ENCODE peak calls at places on chromosomes 3 and 15, in nine cellular contexts. S is Panc1, T is foreskin fibroblast, N is AG04449, R is lung, O is heart right ventricle, M is A549, E is tibial artery, F is fibroblast of lung. G is an unnamed sample.

GRCh38 chr15:38042707-38043445 is 108.4 kb downstream of the TMCO5A start:
- DNase-seq in S (no peak), T (no peak), N (no peak), R (no peak), O (no peak), M (no peak), E (no peak), F (no peak), G (no peak)

GRCh38 chr15:62474021-62474770 is 309.1 kb upstream of the C2CD4B start:
- DNase-seq in S (no peak), T (no peak), N (no peak), R (no peak), O (no peak), M (no peak), E (no peak), F (no peak), G (no peak)

GRCh38 chr15:67805008-67805681 is 20.2 kb upstream of the SKOR1 start:
- DNase-seq in S (no peak), T (no peak), N (no peak), R (no peak), O (no peak), M (no peak), E (no peak), F (no peak), G (no peak)

GRCh38 chr3:150286390-150287147 is 121.5 kb upstream of the TSC22D2 start:
- DNase-seq in S (no peak), T (peak; percentile 61), N (no peak), R (no peak), O (no peak), M (peak; percentile 75), E (no peak), F (peak; percentile 60), G (no peak)

GRCh38 chr3:126911162-126912026 is 71.5 kb upstream of the PLXNA1 start:
- DNase-seq in S (peak; percentile 32), T (peak; percentile 82), N (peak; percentile 36), R (peak; percentile 60), O (no peak), M (peak; percentile 79), E (peak; percentile 74), F (peak; percentile 98), G (peak; percentile 63)

GRCh38 chr3:170802164-170803151 is 67.5 kb downstream of the RPL22L1 start:
- DNase-seq in S (no peak), T (peak; percentile 98), N (peak; percentile 97), R (no peak), O (no peak), M (no peak), E (peak; percentile 69), F (peak; percentile 95), G (peak; percentile 99)

GRCh38 chr15:63043391-63044076 is 987 bp downstream of the TPM1 start:
- DNase-seq in S (no peak), T (peak; percentile 48), N (no peak), R (no peak), O (peak; percentile 42), M (no peak), E (no peak), F (no peak), G (no peak)

GRCh38 chr3:55668359-55668758 is 181.3 kb upstream of the WNT5A start:
- DNase-seq in S (no peak), T (no peak), N (no peak), R (no peak), O (no peak), M (no peak), E (no peak), F (peak; percentile 67), G (no peak)

GRCh38 chr15:70962084-70962483 is 69.5 kb downstream of the LRRC49 start:
- DNase-seq in S (no peak), T (no peak), N (no peak), R (no peak), O (no peak), M (no peak), E (no peak), F (no peak), G (no peak)

DNA sequence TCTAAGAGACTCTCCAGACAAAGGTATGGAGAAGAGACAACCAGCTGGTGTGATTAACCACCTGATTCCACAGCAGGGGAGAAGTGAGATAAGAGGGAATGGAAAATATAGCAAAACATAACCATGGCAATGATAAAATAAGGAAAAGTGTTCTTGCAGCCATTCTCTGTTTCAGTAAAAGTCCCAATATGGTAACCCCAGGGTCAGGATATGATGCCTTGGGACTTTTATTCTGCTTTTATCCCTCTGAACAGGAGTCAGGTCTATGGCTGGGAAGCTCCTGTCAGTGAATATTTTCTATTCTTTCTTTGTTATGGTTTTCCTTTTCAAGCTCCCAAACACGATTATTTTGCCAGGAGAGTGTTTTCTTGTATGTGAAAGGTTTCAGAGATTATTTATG is 94.2 kb downstream of the SLC9A9 start:
- DNase-seq in S (no peak), T (no peak), N (no peak), R (no peak), O (no peak), M (no peak), E (no peak), F (no peak), G (no peak)
- TF ChIP-seq CTCF in S (no peak), T (no peak), N (no peak), R (no peak), O (no peak), M (no peak), E (no peak), F (no peak), G (no peak)

DNA sequence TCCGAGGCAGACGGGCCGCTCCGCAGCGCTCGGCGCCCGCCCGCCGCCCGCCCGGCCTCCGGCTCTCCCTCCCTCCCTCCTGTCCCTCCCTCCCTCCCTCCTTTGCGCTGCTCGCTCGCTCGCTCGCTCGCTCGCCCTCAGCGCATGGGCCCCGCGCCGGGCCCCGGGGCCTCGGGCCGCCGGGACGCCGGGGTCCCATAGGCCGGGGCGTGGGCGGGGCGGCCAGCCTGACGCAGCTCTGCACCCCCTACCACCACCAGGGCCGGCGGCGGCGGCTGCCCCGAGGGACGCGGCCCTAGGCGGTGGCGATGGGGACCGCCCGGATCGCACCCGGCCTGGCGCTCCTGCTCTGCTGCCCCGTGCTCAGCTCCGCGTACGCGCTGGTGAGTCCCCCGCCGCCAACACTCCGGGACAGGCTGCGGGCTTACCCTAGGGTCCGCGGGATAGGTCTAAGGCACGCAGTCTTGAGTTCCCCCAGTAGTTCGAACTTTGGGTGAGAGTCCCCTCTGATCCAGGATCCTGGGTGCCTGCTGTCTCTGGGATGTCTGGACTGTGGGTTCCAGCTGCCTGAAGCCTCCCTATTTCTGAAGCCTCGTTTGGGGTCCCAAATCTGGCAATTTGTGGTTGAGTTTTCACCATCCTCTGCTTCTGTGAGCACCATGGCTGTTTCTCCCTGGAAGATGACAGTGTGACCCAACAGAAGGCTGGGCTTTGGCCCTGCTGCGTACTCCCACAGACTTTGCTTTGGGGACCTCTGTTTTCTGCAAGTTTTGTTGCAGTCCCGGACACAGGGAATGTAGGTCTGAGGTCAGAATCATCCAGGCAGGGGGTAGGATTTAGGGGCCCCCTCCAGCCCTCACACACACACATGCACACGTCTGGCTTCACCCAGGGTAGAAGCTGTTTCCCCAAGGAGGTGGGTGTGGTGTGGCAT is 6.0 kb downstream of the PTH1R start:
- DNase-seq in S (no peak), T (peak; percentile 68), N (no peak), R (no peak), O (no peak), M (no peak), E (no peak), F (peak; percentile 27), G (no peak)
- H3K4me3 ChIP-seq in S (no peak overlapping the region), T (peak overlapping the region; percentile 54), N (peak overlapping the region; percentile 44), R (peak overlapping the region; percentile 5), O (peak overlapping the region; percentile 64), M (peak overlapping the region; percentile 56), E (peak overlapping the region; percentile 73), F (peak overlapping the region; percentile 28), G (no peak overlapping the region)

DNA sequence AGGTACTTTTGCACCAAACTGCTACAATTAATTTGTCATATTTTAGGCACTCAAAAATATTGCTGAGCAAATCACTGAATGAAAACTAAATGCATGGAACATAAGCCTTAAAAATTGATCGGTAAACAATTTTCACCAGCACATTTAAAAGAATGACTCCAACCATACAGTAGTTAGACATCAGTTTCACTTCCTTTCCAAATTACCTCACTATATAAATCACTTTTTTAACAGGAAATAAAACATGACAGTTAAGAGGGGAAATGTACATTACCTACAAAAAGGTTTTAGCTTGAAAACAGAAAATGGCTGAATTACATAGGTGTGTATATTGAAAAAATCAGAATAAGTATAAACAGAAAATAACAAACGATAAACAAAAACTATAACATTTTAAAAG is 108.4 kb downstream of the SERPINI1 start:
- DNase-seq in S (no peak), T (no peak), N (no peak), R (no peak), O (no peak), M (no peak), E (no peak), F (no peak), G (no peak)
- TF ChIP-seq CTCF in S (no peak), T (no peak), N (no peak), R (no peak), O (no peak), M (no peak), E (no peak), F (no peak), G (no peak)

GRCh38 chr15:92597548-92597947 is 58.0 kb downstream of the FAM174B start:
- DNase-seq in S (no peak), T (no peak), N (no peak), R (peak; percentile 51), O (no peak), M (no peak), E (peak; percentile 4), F (no peak), G (no peak)
- H3K4me3 ChIP-seq in S (no peak overlapping the region), T (no peak overlapping the region), N (no peak overlapping the region), R (no peak overlapping the region), O (no peak overlapping the region), M (no peak overlapping the region), E (no peak overlapping the region), F (no peak overlapping the region), G (no peak overlapping the region)

DNA sequence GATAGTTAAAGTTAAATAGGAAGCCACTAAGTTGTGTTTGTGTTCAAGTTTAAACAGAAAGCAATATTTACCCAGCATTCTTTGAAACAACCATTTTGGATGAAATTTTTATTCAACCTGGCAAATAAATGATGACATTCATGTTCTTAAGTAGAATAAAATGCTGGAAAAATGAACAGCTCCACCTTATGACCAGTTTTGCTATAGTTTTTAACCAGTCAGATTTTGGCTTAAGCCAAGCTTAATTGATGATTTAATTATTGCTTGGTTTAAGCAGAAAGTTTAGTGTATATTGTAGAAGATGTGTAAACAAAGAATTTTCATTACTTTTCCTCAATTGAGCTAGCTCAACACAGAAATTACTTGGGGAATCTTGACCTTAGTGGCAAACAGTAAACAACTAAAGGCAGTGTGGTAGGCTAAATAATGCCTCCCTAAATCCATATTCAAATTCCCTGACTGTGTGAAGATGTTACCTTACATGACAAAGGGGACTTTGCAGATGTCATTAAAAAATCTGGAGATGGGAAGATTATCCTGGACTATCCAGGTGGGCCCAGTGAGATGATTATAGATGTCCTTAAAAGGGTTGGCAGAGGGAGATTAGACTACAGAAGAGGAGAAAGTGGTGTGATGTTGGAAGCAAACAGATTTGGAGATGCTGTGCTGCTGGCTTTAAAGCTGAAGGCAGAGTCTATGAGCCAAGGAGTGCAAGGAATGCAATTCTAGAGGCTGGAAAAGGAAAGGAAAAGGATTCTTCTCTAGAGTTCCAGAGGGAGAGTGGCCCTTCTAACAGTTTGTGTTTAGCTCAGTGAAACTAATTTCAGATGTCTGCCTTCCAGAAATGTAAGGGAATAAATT is 448.6 kb upstream of the GOLIM4 start:
- DNase-seq in S (no peak), T (peak; percentile 21), N (no peak), R (no peak), O (no peak), M (no peak), E (no peak), F (peak; percentile 2), G (no peak)
- TF ChIP-seq CTCF in S (no peak), T (no peak), N (no peak), R (no peak), O (no peak), M (no peak), E (no peak), F (no peak), G (no peak)

G was measured in AG09309.